ENCODE peak calls at places on chromosomes 13 and 19, in ten cellular contexts. E is non-pigmented ciliary epithelial cell; L is left ventricle myocardium inferior; A is ACHN; I is GDM1; R is EL; V is GM23338; S is stimulated activated CD4-positive, alpha-beta T cell treated with anti-CD3 and anti-CD28 coated beads, Interleukin-4, amount 100 ng/mL, for 4 hours; J is stimulated activated naive CD8-positive, alpha-beta T cell treated with anti-CD3 and anti-CD28 coated beads, Interleukin-15, amount 100 ng/mL, for 72 hours; H is heart right ventricle. Z is an unnamed sample.

GRCh38 chr13:26036383-26036782 is 15.4 kb downstream of the SHISA2 start:
- DNase-seq in E (no peak), L (no peak), A (no peak), I (no peak), R (no peak), V (no peak), S (no peak), J (no peak), H (no peak), Z (no peak)

GRCh38 chr13:101523732-101524131 is 71.3 kb downstream of the ITGBL1 start:
- DNase-seq in E (peak; percentile 41), L (no peak), A (peak; percentile 9), I (no peak), R (peak; percentile 82), V (no peak), S (no peak), J (no peak), H (peak; percentile 19), Z (no peak)

GRCh38 chr13:66849706-66850105 is 380.4 kb downstream of the PCDH9 start:
- DNase-seq in E (no peak), L (no peak), A (no peak), I (no peak), R (no peak), V (peak; percentile 50), S (no peak), J (no peak), H (no peak), Z (no peak)

GRCh38 chr13:39317284-39317683 is 279.0 kb downstream of the NHLRC3 start:
- DNase-seq in E (no peak), L (peak; percentile 37), A (no peak), I (no peak), R (peak; percentile 24), V (no peak), S (no peak), J (no peak), H (peak; percentile 43), Z (peak; percentile 54)

GRCh38 chr13:110284809-110285519 is 22.0 kb downstream of the COL4A1 start:
- DNase-seq in E (no peak), L (no peak), A (no peak), I (no peak), R (peak; percentile 70), V (no peak), S (no peak), J (no peak), H (no peak), Z (peak; percentile 29)

GRCh38 chr13:99355267-99356215 is 48.3 kb upstream of the GPR183 start:
- DNase-seq in E (no peak), L (no peak), A (no peak), I (no peak), R (no peak), V (no peak), S (no peak), J (no peak), H (no peak), Z (no peak)

GRCh38 chr13:35771898-35772297 is 295.4 kb upstream of the MAB21L1 start:
- DNase-seq in E (peak; percentile 95), L (no peak), A (peak; percentile 87), I (no peak), R (peak; percentile 97), V (peak; percentile 67), S (no peak), J (no peak), H (no peak), Z (no peak)

GRCh38 chr13:114015608-114016295 is 41.9 kb upstream of the C13orf46 start:
- DNase-seq in E (no peak), L (no peak), A (peak; percentile 63), I (no peak), R (no peak), V (no peak), S (no peak), J (peak; percentile 37), H (peak; percentile 38), Z (no peak)

GRCh38 chr19:52689804-52690394 is 44.9 kb downstream of the ZNF611 start:
- DNase-seq in E (no peak), L (peak; percentile 33), A (no peak), I (no peak), R (no peak), V (peak; percentile 50), S (peak; percentile 30), J (peak; percentile 42), H (peak; percentile 40), Z (peak; percentile 48)

GRCh38 chr19:23817519-23817918 is 58.8 kb upstream of the ZNF681 start:
- DNase-seq in E (peak; percentile 9), L (no peak), A (peak; percentile 12), I (peak; percentile 6), R (peak; percentile 31), V (peak; percentile 84), S (peak; percentile 14), J (peak; percentile 33), H (no peak), Z (peak; percentile 86)

GRCh38 chr13:110105136-110105535 is 201.8 kb downstream of the COL4A1 start:
- DNase-seq in E (no peak), L (no peak), A (no peak), I (no peak), R (no peak), V (no peak), S (no peak), J (no peak), H (no peak), Z (peak; percentile 62)

GRCh38 chr13:49627831-49628652 is at the start of gene ARL11:
- DNase-seq in E (no peak), L (peak; percentile 64), A (no peak), I (peak; percentile 93), R (no peak), V (peak; percentile 90), S (peak; percentile 50), J (peak; percentile 65), H (peak; percentile 43), Z (peak; percentile 65)

GRCh38 chr19:18057557-18057956 is 29.2 kb downstream of the IL12RB1 start:
- DNase-seq in E (no peak), L (peak; percentile 45), A (no peak), I (no peak), R (no peak), V (no peak), S (no peak), J (no peak), H (peak; percentile 24), Z (peak; percentile 56)

GRCh38 chr13:61128850-61129645 is 286.6 kb downstream of the PCDH20 start:
- DNase-seq in E (no peak), L (no peak), A (no peak), I (no peak), R (no peak), V (no peak), S (no peak), J (no peak), H (no peak), Z (no peak)

GRCh38 chr19:20444202-20444885 is 121.2 kb downstream of the ZNF737 start:
- DNase-seq in E (no peak), L (no peak), A (no peak), I (no peak), R (no peak), V (no peak), S (no peak), J (no peak), H (no peak), Z (no peak)

GRCh38 chr19:3550947-3551807 is 6.2 kb downstream of the MFSD12 start:
- DNase-seq in E (no peak), L (no peak), A (no peak), I (no peak), R (no peak), V (no peak), S (no peak), J (no peak), H (no peak), Z (no peak)

GRCh38 chr19:16660763-16661479 is at the start of gene TMEM38A:
- DNase-seq in E (no peak), L (peak; percentile 62), A (peak; percentile 29), I (no peak), R (peak; percentile 36), V (peak; percentile 54), S (peak; percentile 43), J (peak; percentile 42), H (peak; percentile 23), Z (peak; percentile 62)

GRCh38 chr13:28533049-28533436 is 38.1 kb upstream of the FLT1 start:
- DNase-seq in E (no peak), L (no peak), A (no peak), I (no peak), R (peak; percentile 9), V (peak; percentile 34), S (no peak), J (no peak), H (peak; percentile 23), Z (no peak)

GRCh38 chr13:97226788-97227627 is 4.9 kb downstream of the MBNL2 start:
- DNase-seq in E (no peak), L (no peak), A (peak; percentile 54), I (peak; percentile 46), R (peak; percentile 46), V (peak; percentile 80), S (no peak), J (peak; percentile 21), H (no peak), Z (peak; percentile 78)

GRCh38 chr19:4369888-4370260 is 26.5 kb downstream of the MPND start:
- DNase-seq in E (no peak), L (no peak), A (no peak), I (peak; percentile 65), R (no peak), V (peak; percentile 65), S (peak; percentile 76), J (peak; percentile 82), H (no peak), Z (peak; percentile 82)

GRCh38 chr19:46162731-46163130 is 14.7 kb downstream of the IGFL2 start:
- DNase-seq in E (no peak), L (no peak), A (no peak), I (no peak), R (no peak), V (no peak), S (no peak), J (no peak), H (no peak), Z (no peak)

GRCh38 chr19:55384576-55385235 is 614 bp upstream of the TMEM238 start:
- DNase-seq in E (no peak), L (no peak), A (no peak), I (no peak), R (no peak), V (peak; percentile 40), S (no peak), J (peak; percentile 55), H (no peak), Z (peak; percentile 71)

GRCh38 chr13:80436571-80437169 is 95.7 kb upstream of the SPRY2 start:
- DNase-seq in E (no peak), L (no peak), A (no peak), I (no peak), R (no peak), V (no peak), S (no peak), J (no peak), H (peak; percentile 39), Z (no peak)

GRCh38 chr13:94711561-94712286 is 621 bp downstream of the SOX21 start:
- DNase-seq in E (no peak), L (no peak), A (no peak), I (no peak), R (peak; percentile 37), V (peak; percentile 56), S (peak; percentile 18), J (peak; percentile 28), H (no peak), Z (no peak)

GRCh38 chr13:87123987-87124784 is 547.0 kb upstream of the SLITRK5 start:
- DNase-seq in E (peak; percentile 99), L (peak; percentile 18), A (peak; percentile 98), I (peak; percentile 88), R (peak; percentile 0), V (peak; percentile 48), S (no peak), J (no peak), H (peak; percentile 7), Z (no peak)

GRCh38 chr13:106099765-106100164 is 435.7 kb downstream of the EFNB2 start:
- DNase-seq in E (no peak), L (no peak), A (no peak), I (no peak), R (no peak), V (no peak), S (no peak), J (no peak), H (no peak), Z (no peak)

Z was measured in adrenal gland.